ENCODE peak calls at places on chromosomes 12 and 14, in four cellular contexts. A is HepG2, Q is HCT116, V is K562. F is an unnamed sample.

GRCh38 chr12:39587247-39587646 is 32.4 kb downstream of the ABCD2 start:
- DNase-seq in A (no peak), V (no peak), Q (peak; percentile 19), F (peak; percentile 5)

GRCh38 chr14:93332032-93332852 is 594 bp downstream of the BTBD7 start:
- DNase-seq in V (peak; percentile 60), A (peak; percentile 40), Q (no peak), F (peak; percentile 85)

GRCh38 chr12:115553622-115554021 is 723.9 kb downstream of the MED13L start:
- DNase-seq in A (peak; percentile 66), Q (no peak), V (no peak), F (no peak)

GRCh38 chr14:73227812-73228781 is 9.2 kb upstream of the PAPLN start:
- DNase-seq in V (peak; percentile 5), A (peak; percentile 38), Q (no peak), F (peak; percentile 41)

GRCh38 chr12:51549637-51550036 is 41.4 kb upstream of the SCN8A start:
- DNase-seq in Q (no peak), V (no peak), A (no peak), F (no peak)

GRCh38 chr12:47304161-47304560 is 224.4 kb upstream of the AMIGO2 start:
- DNase-seq in V (no peak), A (no peak), Q (no peak), F (no peak)

GRCh38 chr14:94539181-94539580 is 22.1 kb upstream of the SERPINA4 start:
- DNase-seq in V (no peak), Q (no peak), A (no peak), F (no peak)

GRCh38 chr14:105255021-105255507 is 6.7 kb downstream of the BTBD6 start:
- DNase-seq in A (no peak), Q (no peak), V (no peak), F (no peak)

GRCh38 chr12:66107451-66107915 is 23.1 kb downstream of the LLPH start:
- DNase-seq in A (peak; percentile 93), V (peak; percentile 69), Q (peak; percentile 93), F (peak; percentile 58)

GRCh38 chr12:88993655-88994054 is 358.6 kb downstream of the DUSP6 start:
- DNase-seq in Q (peak; percentile 63), A (peak; percentile 36), V (peak; percentile 5), F (peak; percentile 19)

GRCh38 chr12:88994537-88994936 is 357.8 kb downstream of the DUSP6 start:
- DNase-seq in Q (no peak), A (no peak), V (no peak), F (no peak)

GRCh38 chr12:88996389-88996788 is 355.9 kb downstream of the DUSP6 start:
- DNase-seq in V (no peak), Q (no peak), A (no peak), F (no peak)

DNA sequence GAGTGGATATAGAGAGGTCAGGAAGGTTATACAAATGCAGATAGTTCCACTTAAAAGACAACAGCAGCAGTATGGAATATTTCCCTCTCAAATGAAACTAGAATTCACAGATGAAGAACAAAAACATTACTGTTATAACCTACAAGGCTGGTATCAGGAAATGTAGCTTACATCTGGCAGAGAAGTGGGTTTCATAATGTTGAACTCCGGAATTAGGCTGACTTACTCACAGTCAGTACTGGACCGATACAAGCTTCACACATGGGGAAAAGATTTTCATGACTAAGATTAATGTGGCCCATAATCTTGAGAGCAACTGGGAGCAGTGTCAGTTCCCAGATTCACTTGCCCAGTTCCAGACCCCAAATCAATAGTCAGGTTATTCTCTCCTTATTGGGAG is 353.9 kb downstream of the DUSP6 start:
- DNase-seq in A (no peak), Q (no peak), V (no peak), F (no peak)
- TF ChIP-seq ELF1 in A (no peak), Q (no peak), V (no peak), F (no peak)

GRCh38 chr12:4246116-4246515 is 27.4 kb upstream of the CCND2 start:
- DNase-seq in A (no peak), V (no peak), Q (no peak), F (no peak)
- TF ChIP-seq ELF1 in A (no peak), V (no peak), Q (no peak), F (no peak)

DNA sequence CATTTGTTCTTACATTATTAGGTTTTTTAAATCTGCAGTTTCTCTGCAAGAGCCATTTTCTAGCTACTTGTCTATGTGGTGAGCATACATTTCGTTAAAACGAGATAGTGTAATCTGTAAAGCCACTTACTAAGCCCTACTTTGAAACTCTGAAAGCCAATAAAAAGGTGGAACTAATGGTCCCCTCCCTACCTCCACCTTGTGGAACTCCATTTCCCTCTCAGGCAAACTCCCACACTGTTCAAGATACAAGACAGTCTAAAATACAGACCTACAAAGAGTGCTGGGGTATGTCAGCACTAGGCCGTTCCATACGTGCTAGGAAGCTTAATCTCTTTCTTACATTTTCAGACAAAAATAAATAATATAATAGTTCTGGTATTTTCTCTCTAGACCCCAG is 74.1 kb downstream of the DUSP6 start:
- DNase-seq in Q (no peak), A (no peak), V (peak; percentile 9), F (no peak)
- TF ChIP-seq ELF1 in Q (no peak), A (no peak), V (no peak), F (no peak)

DNA sequence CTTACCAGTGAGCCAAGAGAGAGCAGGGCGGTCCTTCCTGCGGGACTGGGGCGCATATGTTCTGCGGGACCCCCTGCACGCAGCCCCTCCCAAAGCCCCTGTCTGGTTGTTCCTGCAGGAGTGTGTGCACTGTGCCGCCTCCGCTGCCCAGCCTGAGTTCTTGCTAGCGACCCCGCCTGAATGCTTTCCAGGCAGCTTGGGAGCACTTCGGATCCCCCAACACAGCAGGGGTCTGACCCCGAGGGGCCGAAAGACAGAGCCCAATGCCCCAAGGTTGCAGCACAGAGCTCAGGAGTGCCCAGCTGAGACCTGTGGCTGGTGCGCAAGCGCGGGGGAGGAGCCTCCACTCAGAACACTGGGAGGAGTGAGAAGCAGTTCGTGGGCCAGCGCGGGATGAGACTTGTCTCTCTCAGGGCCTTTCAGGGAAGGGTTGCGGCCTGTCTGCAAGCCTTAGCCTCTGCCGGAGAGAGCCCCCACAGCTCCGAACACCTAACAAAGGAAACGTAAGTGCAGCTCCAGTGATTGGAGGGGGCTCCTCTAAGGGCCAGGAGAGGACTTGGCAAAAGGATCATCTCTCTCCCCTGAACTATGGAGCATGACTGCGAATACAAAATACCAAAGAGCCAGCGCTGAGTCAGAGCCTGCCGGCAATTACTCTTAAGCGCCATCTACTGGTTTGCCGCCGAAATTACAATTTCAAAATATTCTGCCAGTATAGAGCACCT is 50.5 kb downstream of the GTF2A1 start:
- DNase-seq in A (peak; percentile 84), V (peak; percentile 80), Q (peak; percentile 75), F (peak; percentile 83)
- TF ChIP-seq ELF1 in A (no peak), V (no peak), Q (no peak), F (no peak)